ENCODE peak calls at places on chromosomes 12 and 14, in eight cellular contexts. H, J, V, F, Z, L, D and X are unnamed samples.
A peak's percentile ranks its signal among the peaks of the same experiment; 100 is the strongest.

GRCh38 chr12:116121453-116121871 is 156.0 kb downstream of the MED13L start:
- DNase-seq in H (peak; percentile 80), J (no peak), V (no peak), F (no peak), Z (no peak), L (no peak), D (no peak), X (no peak)

GRCh38 chr14:100683578-100683977 is 43.1 kb upstream of the DLK1 start:
- DNase-seq in H (no peak), J (no peak), V (no peak), F (no peak), Z (no peak), L (no peak), D (no peak), X (no peak)

GRCh38 chr14:69014829-69015259 is 35.7 kb upstream of the ACTN1 start:
- DNase-seq in H (peak; percentile 59), J (no peak), V (no peak), F (no peak), Z (no peak), L (no peak), D (no peak), X (no peak)

GRCh38 chr12:101759396-101760047 is 20.3 kb upstream of the SYCP3 start:
- DNase-seq in H (peak; percentile 54), J (no peak), V (no peak), F (peak; percentile 24), Z (no peak), L (no peak), D (peak; percentile 37), X (peak; percentile 43)

GRCh38 chr12:2691001-2691339 is 103.8 kb upstream of the FKBP4 start:
- DNase-seq in H (no peak), J (peak; percentile 49), V (peak; percentile 26), F (no peak), Z (peak; percentile 71), L (peak; percentile 73), D (no peak), X (peak; percentile 43)

GRCh38 chr14:34053666-34054065 is 102.8 kb upstream of the EGLN3 start:
- DNase-seq in H (peak; percentile 18), J (no peak), V (no peak), F (no peak), Z (peak; percentile 45), L (no peak), D (no peak), X (no peak)

GRCh38 chr12:85531345-85531744 is 251.3 kb downstream of the ALX1 start:
- DNase-seq in H (no peak), J (no peak), V (peak; percentile 30), F (no peak), Z (no peak), L (no peak), D (peak; percentile 12), X (peak; percentile 39)

GRCh38 chr12:1325666-1326065 is 268.7 kb downstream of the FBXL14 start:
- DNase-seq in H (no peak), J (no peak), V (peak; percentile 20), F (no peak), Z (no peak), L (no peak), D (no peak), X (no peak)

GRCh38 chr14:52694761-52695480 is 437 bp downstream of the ERO1A start:
- DNase-seq in H (peak; percentile 55), J (peak; percentile 58), V (no peak), F (peak; percentile 38), Z (no peak), L (no peak), D (peak; percentile 58), X (peak; percentile 63)

GRCh38 chr14:65465584-65465983 is 53.1 kb downstream of the FUT8 start:
- DNase-seq in H (no peak), J (no peak), V (no peak), F (no peak), Z (no peak), L (no peak), D (no peak), X (no peak)

GRCh38 chr12:70891059-70891632 is 29.4 kb downstream of the PTPRR start:
- DNase-seq in H (no peak), J (no peak), V (no peak), F (no peak), Z (no peak), L (no peak), D (no peak), X (no peak)

GRCh38 chr12:62834406-62834805 is 100.5 kb downstream of the PPM1H start:
- DNase-seq in H (no peak), J (no peak), V (no peak), F (no peak), Z (no peak), L (peak; percentile 38), D (no peak), X (no peak)

DNA sequence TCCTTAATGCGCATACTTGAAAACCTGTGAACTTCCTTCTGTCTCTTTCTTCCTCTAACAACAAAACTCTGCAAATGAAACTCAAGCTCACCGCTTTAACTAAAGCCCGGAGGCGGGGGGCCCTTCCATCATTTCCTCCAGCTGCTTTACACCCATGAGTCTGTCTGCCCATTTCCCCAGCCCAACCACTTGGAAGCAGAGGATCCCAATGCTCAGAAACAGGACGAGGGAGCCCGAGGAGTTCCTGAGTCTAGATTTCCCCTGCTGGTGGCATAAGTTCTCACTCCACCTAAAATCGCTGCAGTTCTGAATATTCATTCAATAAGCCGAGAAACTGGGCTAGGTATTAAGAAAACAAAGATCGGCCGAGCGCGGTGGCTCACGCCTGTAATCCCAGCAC is 30.8 kb downstream of the GPR19 start:
- DNase-seq in H (no peak), J (no peak), V (no peak), F (no peak), Z (no peak), L (no peak), D (no peak), X (no peak)
- TF ChIP-seq CTCF in H (no peak), J (no peak), V (no peak), F (no peak), Z (no peak), L (no peak), D (no peak), X (no peak)

DNA sequence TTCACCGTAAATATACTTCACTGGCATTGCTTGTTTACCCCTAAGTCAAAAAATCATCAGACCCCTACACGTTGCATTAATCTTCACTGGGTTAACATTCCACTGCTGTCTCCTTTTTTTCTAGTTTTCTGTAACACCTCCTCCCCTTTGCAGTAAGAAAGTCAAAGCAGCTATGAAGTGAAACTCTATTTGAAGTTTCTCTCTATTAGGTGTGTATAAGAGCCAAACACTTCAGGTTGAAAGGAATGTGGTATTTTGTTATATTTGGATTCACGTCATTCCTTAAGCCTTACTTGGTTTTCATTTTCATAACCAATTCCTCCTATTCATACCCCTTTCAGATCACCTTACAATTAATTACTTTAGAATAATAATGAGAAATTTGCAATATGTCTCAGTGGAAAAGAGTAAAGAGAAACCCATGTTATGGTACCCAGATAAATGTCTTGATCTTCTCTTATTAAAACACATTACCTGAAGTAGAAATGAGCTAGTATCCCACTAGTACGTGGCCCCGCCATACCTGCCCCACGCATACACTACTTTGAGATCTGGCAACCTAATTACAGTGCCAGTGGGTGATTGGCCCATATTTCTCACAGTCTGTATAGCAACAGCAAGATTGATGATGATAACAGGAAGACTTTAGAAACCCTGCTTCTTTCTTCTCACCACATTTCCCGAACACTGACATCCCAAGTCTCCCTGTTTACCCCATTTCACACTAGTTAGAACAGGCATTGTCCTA is 236.5 kb upstream of the RGS6 start:
- DNase-seq in H (no peak), J (no peak), V (no peak), F (no peak), Z (no peak), L (no peak), D (no peak), X (no peak)
- TF ChIP-seq CTCF in H (no peak), J (no peak), V (no peak), F (no peak), Z (no peak), L (no peak), D (no peak), X (no peak)

GRCh38 chr14:102580552-102581110 is 11.8 kb upstream of the RCOR1 start:
- DNase-seq in H (peak; percentile 18), J (no peak), V (no peak), F (no peak), Z (no peak), L (no peak), D (no peak), X (no peak)
- TF ChIP-seq CTCF in H (no peak), J (no peak), V (no peak), F (no peak), Z (no peak), L (no peak), D (no peak), X (no peak)

DNA sequence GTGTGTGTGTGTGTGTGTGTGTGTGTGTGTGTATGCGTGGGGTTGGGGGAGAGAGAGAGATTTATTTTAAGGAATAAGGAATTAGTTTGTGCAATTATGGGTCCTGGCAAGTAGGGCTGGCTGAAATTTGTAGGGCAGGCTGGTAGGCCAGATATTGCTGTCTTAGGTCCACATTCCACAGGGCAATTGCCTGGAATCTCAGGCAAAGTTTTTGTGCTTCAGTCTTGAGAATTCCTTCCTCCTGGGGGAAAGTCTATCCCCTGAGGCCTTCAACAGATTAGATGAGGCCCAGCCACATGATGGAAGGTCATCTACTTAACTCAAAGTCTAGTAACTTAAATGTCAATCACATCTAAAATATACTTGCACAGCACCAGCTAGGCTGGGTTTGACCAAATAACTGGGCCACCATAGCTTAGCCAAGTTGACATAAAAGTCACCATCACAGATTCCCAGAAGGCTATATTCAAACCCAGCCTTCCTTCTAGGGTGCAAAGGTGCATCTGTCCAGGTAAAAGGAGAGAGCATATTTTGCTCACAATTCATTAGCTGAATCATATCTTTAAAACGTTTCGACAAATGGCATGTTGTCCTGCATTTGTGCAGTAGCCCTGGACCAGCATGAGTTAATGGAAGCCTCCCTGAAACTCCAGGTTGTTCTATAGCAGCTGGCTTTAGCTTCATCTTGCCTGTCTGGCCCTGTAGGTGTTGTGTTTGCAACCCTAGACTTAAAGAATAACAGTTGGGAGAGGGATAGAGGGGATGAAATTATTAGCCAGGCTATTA is 63.1 kb downstream of the C14orf132 start:
- DNase-seq in H (no peak), J (no peak), V (no peak), F (no peak), Z (no peak), L (no peak), D (no peak), X (no peak)
- TF ChIP-seq CTCF in H (no peak), J (no peak), V (no peak), F (no peak), Z (no peak), L (no peak), D (no peak), X (no peak)

GRCh38 chr12:98912401-98912800 is 267.3 kb downstream of the APAF1 start:
- DNase-seq in H (no peak), J (no peak), V (no peak), F (no peak), Z (no peak), L (no peak), D (no peak), X (no peak)

GRCh38 chr12:98911396-98911795 is 266.3 kb downstream of the APAF1 start:
- DNase-seq in H (no peak), J (no peak), V (no peak), F (no peak), Z (no peak), L (no peak), D (no peak), X (no peak)

GRCh38 chr12:98903875-98904274 is 258.8 kb downstream of the APAF1 start:
- DNase-seq in H (no peak), J (no peak), V (no peak), F (no peak), Z (no peak), L (no peak), D (no peak), X (no peak)

GRCh38 chr12:98908866-98909265 is 263.8 kb downstream of the APAF1 start:
- DNase-seq in H (no peak), J (no peak), V (no peak), F (no peak), Z (no peak), L (no peak), D (no peak), X (no peak)

GRCh38 chr12:98909749-98910148 is 264.7 kb downstream of the APAF1 start:
- DNase-seq in H (no peak), J (no peak), V (no peak), F (no peak), Z (no peak), L (peak; percentile 67), D (no peak), X (no peak)
- TF ChIP-seq CTCF in H (no peak), J (no peak), V (no peak), F (no peak), Z (no peak), L (no peak), D (no peak), X (no peak)